ENCODE peak calls at places on chromosomes 16 and 17, in six cellular contexts. H is AG04450, L is tibial nerve, F is endothelial cell of umbilical vein, X is dorsolateral prefrontal cortex, T is colonic mucosa. U is an unnamed sample.
A peak's percentile ranks its signal among the peaks of the same experiment; 100 is the strongest.

GRCh38 chr17:622356-622755 is 92.3 kb downstream of the VPS53 start:
- DNase-seq in H (peak; percentile 47), L (no peak), F (peak; percentile 55), X (no peak), T (no peak), U (peak; percentile 79)

GRCh38 chr16:12551946-12552345 is 251.7 kb downstream of the CPPED1 start:
- DNase-seq in H (no peak), L (no peak), F (no peak), X (no peak), T (no peak), U (no peak)

GRCh38 chr16:69865701-69866100 is 85.4 kb upstream of the CLEC18A start:
- DNase-seq in H (peak; percentile 38), L (no peak), F (no peak), X (no peak), T (no peak), U (no peak)

GRCh38 chr17:29590261-29590978 is 972 bp upstream of the GIT1 start:
- DNase-seq in H (no peak), L (no peak), F (no peak), X (no peak), T (no peak), U (peak; percentile 59)

GRCh38 chr17:6261496-6261895 is 173.4 kb downstream of the AIPL1 start:
- DNase-seq in H (no peak), L (no peak), F (no peak), X (no peak), T (no peak), U (no peak)

GRCh38 chr16:13923703-13924298 is 3.8 kb downstream of the ERCC4 start:
- DNase-seq in H (no peak), L (no peak), F (peak; percentile 67), X (no peak), T (no peak), U (peak; percentile 66)

GRCh38 chr16:86381491-86381890 is 128.8 kb upstream of the FOXF1 start:
- DNase-seq in H (no peak), L (no peak), F (no peak), X (no peak), T (no peak), U (no peak)

GRCh38 chr16:70715860-70716357 is 30.1 kb upstream of the MTSS2 start:
- DNase-seq in H (no peak), L (no peak), F (no peak), X (no peak), T (no peak), U (no peak)

GRCh38 chr17:21218101-21218500 is 4.1 kb upstream of the TMEM11 start:
- DNase-seq in H (no peak), L (no peak), F (peak; percentile 16), X (no peak), T (no peak), U (no peak)

GRCh38 chr16:58755989-58756649 is 22.0 kb upstream of the GOT2 start:
- DNase-seq in H (peak; percentile 38), L (peak; percentile 22), F (peak; percentile 82), X (peak; percentile 86), T (peak; percentile 76), U (peak; percentile 69)

GRCh38 chr16:48272837-48273421 is 25.6 kb upstream of the ABCC11 start:
- DNase-seq in H (no peak), L (no peak), F (peak; percentile 29), X (peak; percentile 35), T (no peak), U (no peak)

GRCh38 chr17:76568771-76569170 is 16.9 kb downstream of the ST6GALNAC2 start:
- DNase-seq in H (no peak), L (no peak), F (no peak), X (no peak), T (no peak), U (no peak)

GRCh38 chr17:13509561-13509960 is 92.2 kb downstream of the HS3ST3A1 start:
- DNase-seq in H (no peak), L (no peak), F (no peak), X (no peak), T (no peak), U (no peak)
- H3K4me3 ChIP-seq in H (no peak overlapping the region), L (no peak overlapping the region), F (no peak overlapping the region), X (no peak overlapping the region), T (no peak overlapping the region), U (no peak overlapping the region)

GRCh38 chr17:1894753-1895339 is 65.0 kb downstream of the RPA1 start:
- DNase-seq in H (no peak), L (no peak), F (no peak), X (no peak), T (no peak), U (peak; percentile 28)

GRCh38 chr17:1888741-1889140 is 58.9 kb downstream of the RPA1 start:
- DNase-seq in H (no peak), L (no peak), F (no peak), X (no peak), T (no peak), U (no peak)

GRCh38 chr17:1896243-1897163 is 66.7 kb downstream of the RPA1 start:
- DNase-seq in H (no peak), L (no peak), F (no peak), X (no peak), T (no peak), U (no peak)

DNA sequence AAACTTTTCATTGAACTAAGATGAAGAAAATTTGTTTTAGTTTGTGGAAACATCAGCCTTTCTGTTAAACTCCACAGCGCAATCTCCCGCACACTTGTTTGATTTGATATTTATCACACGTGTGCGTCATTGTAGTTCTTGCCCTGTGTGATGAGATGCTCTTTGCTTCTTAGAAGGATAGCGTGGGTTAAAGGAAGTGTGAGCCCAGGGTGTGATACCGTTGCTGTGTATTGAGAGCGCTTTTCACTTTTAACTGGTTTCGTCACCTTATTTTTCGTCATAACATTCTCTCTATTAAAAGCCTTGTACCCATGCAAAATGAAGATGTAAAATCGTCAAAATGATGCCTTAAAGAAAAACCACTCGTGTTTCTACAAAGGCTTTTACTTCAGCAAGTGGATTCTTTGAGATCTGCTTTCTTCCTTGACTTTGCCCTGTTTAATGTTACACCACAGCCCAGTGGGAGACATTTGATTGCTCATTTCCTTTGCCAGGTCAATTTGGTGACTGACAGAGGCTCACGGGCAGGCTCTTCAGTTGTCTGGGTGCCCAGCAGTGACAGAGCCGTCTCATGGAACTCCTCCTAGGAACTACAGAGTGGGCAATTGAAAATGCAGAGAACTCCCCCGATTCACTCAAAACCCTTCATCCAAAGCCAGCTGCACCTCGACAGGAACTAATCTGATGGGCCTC is 61.1 kb downstream of the RPA1 start:
- DNase-seq in H (no peak), L (no peak), F (no peak), X (no peak), T (no peak), U (no peak)
- TF ChIP-seq CTCF in H (no peak), L (no peak), F (no peak), X (no peak), T (no peak), U (no peak)

DNA sequence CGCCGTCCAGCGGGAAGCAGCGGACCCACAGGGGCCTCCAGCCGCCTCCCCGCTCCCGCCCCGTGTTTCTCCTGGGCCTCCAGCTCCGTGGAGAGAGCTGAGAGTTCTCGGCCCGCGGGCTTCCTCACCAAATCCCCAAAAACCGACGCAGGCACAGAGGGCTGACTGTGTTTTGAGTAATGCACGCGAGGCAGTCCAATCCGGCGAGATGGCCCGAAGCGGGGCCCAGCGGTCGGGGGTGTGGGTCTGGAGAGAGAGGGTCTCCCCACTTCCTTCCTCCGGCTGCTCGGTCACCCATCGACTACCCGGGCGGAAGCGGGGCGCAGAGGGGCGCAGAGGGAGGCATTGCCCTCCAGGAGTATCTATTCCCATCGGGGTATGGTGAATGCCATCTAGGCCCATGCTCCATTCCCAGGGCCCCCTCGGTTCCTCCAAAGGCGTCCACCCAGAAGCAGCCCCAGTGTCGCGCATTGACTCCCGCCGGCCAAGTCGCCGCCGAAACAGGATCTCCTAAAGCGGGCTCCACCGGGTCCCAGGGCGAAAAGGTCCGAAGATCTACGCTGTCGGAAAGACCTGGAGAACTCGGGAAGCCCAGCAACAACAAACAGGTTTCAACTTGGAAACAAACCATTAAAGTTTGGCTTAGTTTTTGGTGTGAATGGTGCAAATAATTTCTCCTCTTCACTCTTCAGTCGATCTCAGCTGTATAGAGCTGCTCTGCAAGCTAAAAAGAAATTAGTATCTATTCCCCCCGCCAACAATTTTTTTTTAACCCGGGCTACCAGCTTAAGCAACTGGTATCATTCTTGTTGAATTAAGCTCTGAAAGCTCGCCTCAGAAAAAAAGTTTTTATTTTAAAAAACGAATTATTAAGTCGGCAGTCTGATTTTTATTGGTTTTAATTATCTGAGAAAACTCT is 19.2 kb upstream of the HOXB13 start:
- DNase-seq in H (no peak), L (no peak), F (no peak), X (no peak), T (no peak), U (no peak)
- H3K27me3 ChIP-seq in H (peaks cover 96% of the 10 kb centered on the region), L (peaks cover 13% of the 10 kb centered on the region), F (peaks cover 86% of the 10 kb centered on the region), X (peaks cover 38% of the 10 kb centered on the region), T (peaks cover 48% of the 10 kb centered on the region), U (peaks cover 71% of the 10 kb centered on the region)

GRCh38 chr16:4376126-4376819 is 4.6 kb downstream of the VASN start:
- DNase-seq in H (peak; percentile 57), L (peak; percentile 85), F (no peak), X (peak; percentile 79), T (peak; percentile 65), U (no peak)

GRCh38 chr16:4377573-4378146 is 6.0 kb downstream of the VASN start:
- DNase-seq in H (no peak), L (no peak), F (no peak), X (no peak), T (no peak), U (no peak)

GRCh38 chr16:4373909-4374742 is 2.5 kb downstream of the VASN start:
- DNase-seq in H (peak; percentile 93), L (peak; percentile 78), F (no peak), X (no peak), T (peak; percentile 68), U (peak; percentile 60)

GRCh38 chr16:4376820-4377572 is 5.3 kb downstream of the VASN start:
- DNase-seq in H (no peak), L (no peak), F (no peak), X (no peak), T (no peak), U (no peak)

DNA sequence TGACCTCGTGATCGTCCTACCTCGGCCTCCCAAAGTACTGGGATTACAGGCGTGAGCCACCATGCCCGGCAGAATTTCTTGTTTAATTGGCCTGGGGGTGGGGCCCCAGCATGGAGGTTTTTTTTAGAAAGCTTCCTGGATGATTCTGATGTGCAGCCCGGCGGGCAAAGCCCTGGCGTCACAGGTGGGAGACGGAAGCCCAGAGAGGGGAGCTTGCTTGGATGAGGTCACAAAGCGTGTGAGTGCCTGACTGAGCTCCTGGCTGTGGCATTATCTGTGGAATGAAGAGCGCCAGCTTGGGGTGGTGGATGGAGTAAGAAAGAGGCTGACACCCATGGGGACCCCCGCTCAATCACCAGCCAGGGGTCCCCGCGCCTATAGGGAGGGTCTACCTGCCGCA is 4.1 kb downstream of the VASN start:
- DNase-seq in H (no peak), L (no peak), F (no peak), X (no peak), T (no peak), U (peak; percentile 71)
- H3K4me3 ChIP-seq in H (peak overlapping the region; percentile 48), L (peak overlapping the region; percentile 16), F (no peak overlapping the region), X (peak overlapping the region; percentile 22), T (no peak overlapping the region), U (no peak overlapping the region)

GRCh38 chr16:88383401-88384221 is 852 bp downstream of the ZNF469 start:
- DNase-seq in H (no peak), L (no peak), F (peak; percentile 22), X (no peak), T (no peak), U (no peak)
- TF ChIP-seq CTCF in H (peak; percentile 68), L (peak; percentile 41), F (peak; percentile 53), X (peak; percentile 57), T (no peak), U (peak; percentile 52)

GRCh38 chr17:79396696-79397095 is 214.2 kb downstream of the RBFOX3 start:
- DNase-seq in H (no peak), L (no peak), F (no peak), X (no peak), T (no peak), U (no peak)
- H3K27me3 ChIP-seq in H (peaks cover 27% of the 10 kb centered on the region), L (no peaks in the 10 kb centered on the region), F (peaks cover 10% of the 10 kb centered on the region), X (no peaks in the 10 kb centered on the region), T (peaks cover 8% of the 10 kb centered on the region), U (peaks cover 14% of the 10 kb centered on the region)

U was measured in bronchial epithelial cell.